ENCODE peak calls at places on chromosomes 6 and 20, in ten cellular contexts. E, H, W, S, F, C, K, N, B and T are unnamed samples.

GRCh38 chr6:75525682-75526081 is 32.1 kb upstream of the FILIP1 start:
- DNase-seq in E (no peak), H (no peak), W (no peak), S (no peak), F (no peak), C (no peak), K (no peak), N (no peak), B (no peak), T (no peak)

GRCh38 chr6:88166493-88166900 is 350 bp upstream of the CNR1 start:
- DNase-seq in E (no peak), H (no peak), W (no peak), S (peak; percentile 89), F (no peak), C (no peak), K (no peak), N (no peak), B (no peak), T (peak; percentile 21)

GRCh38 chr20:62804021-62804631 is 509 bp upstream of the OGFR start:
- DNase-seq in E (no peak), H (no peak), W (no peak), S (no peak), F (no peak), C (no peak), K (peak; percentile 67), N (no peak), B (no peak), T (peak; percentile 64)

GRCh38 chr6:686528-686927 is 6.4 kb downstream of the EXOC2 start:
- DNase-seq in E (no peak), H (no peak), W (no peak), S (no peak), F (no peak), C (no peak), K (peak; percentile 42), N (no peak), B (no peak), T (no peak)

GRCh38 chr6:108630050-108630714 is 69.5 kb downstream of the FOXO3 start:
- DNase-seq in E (no peak), H (no peak), W (no peak), S (no peak), F (no peak), C (no peak), K (no peak), N (no peak), B (no peak), T (no peak)

GRCh38 chr20:45029884-45030283 is 63.6 kb downstream of the STK4 start:
- DNase-seq in E (no peak), H (no peak), W (no peak), S (no peak), F (no peak), C (no peak), K (no peak), N (no peak), B (no peak), T (no peak)

GRCh38 chr6:154458565-154459475 is 51.7 kb downstream of the CNKSR3 start:
- DNase-seq in E (no peak), H (no peak), W (no peak), S (no peak), F (no peak), C (no peak), K (no peak), N (no peak), B (no peak), T (no peak)

GRCh38 chr20:44326391-44327159 is 10.3 kb upstream of the R3HDML start:
- DNase-seq in E (no peak), H (no peak), W (no peak), S (peak; percentile 84), F (no peak), C (no peak), K (no peak), N (no peak), B (no peak), T (no peak)

GRCh38 chr20:25587536-25587935 is 2.2 kb upstream of the NINL start:
- DNase-seq in E (no peak), H (no peak), W (no peak), S (no peak), F (no peak), C (no peak), K (no peak), N (no peak), B (no peak), T (no peak)

GRCh38 chr20:25588491-25588890 is 3.2 kb upstream of the NINL start:
- DNase-seq in E (no peak), H (no peak), W (no peak), S (no peak), F (no peak), C (no peak), K (no peak), N (no peak), B (no peak), T (no peak)

GRCh38 chr20:25586877-25587276 is 1.5 kb upstream of the NINL start:
- DNase-seq in E (no peak), H (no peak), W (no peak), S (no peak), F (no peak), C (peak; percentile 26), K (no peak), N (no peak), B (no peak), T (no peak)

GRCh38 chr20:25580711-25581110 is 4.6 kb downstream of the NINL start:
- DNase-seq in E (peak; percentile 47), H (no peak), W (no peak), S (no peak), F (no peak), C (no peak), K (no peak), N (no peak), B (no peak), T (no peak)

GRCh38 chr20:25584905-25585704 is at the start of gene NINL:
- DNase-seq in E (peak; percentile 63), H (peak; percentile 78), W (no peak), S (peak; percentile 93), F (peak; percentile 47), C (peak; percentile 85), K (peak; percentile 82), N (peak; percentile 47), B (no peak), T (peak; percentile 83)
- TF ChIP-seq POLR2A in E (no peak), H (no peak), W (no peak), S (peak; percentile 70), F (peak; percentile 30), C (peak; percentile 89), K (peak; percentile 96), N (peak; percentile 89), B (peak; percentile 30), T (peak; percentile 59)

GRCh38 chr6:52233975-52234823 is 10.1 kb downstream of the IL17F start:
- DNase-seq in E (peak; percentile 53), H (no peak), W (no peak), S (no peak), F (peak; percentile 24), C (peak; percentile 59), K (peak; percentile 68), N (peak; percentile 25), B (no peak), T (no peak)

GRCh38 chr6:52231411-52232127 is 12.7 kb downstream of the IL17F start:
- DNase-seq in E (no peak), H (no peak), W (no peak), S (no peak), F (no peak), C (no peak), K (no peak), N (no peak), B (peak; percentile 55), T (no peak)

GRCh38 chr6:52227495-52227894 is 16.8 kb downstream of the IL17F start:
- DNase-seq in E (no peak), H (no peak), W (no peak), S (no peak), F (no peak), C (no peak), K (no peak), N (no peak), B (peak; percentile 94), T (no peak)

GRCh38 chr6:52232990-52233389 is 11.3 kb downstream of the IL17F start:
- DNase-seq in E (no peak), H (no peak), W (no peak), S (no peak), F (no peak), C (no peak), K (no peak), N (no peak), B (no peak), T (no peak)

DNA sequence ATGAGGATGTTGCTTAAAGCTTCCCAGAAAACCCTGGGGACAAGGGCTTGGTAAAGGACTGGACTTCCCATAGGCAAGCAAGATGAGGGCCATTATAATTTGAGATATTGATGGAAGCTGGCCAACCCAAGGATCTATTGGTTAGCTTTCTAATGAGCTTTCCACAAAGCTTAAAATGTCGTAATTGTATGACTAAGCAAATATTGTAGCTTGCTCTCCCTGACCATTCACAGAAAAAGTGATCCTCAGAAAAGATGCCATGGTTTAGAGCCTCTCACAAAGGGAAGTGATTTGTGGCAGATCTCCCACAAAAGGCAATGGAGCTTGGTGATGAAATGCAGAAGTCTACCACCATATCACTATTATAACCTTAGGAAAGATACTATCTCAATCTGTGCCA is 13.6 kb downstream of the IL17F start:
- DNase-seq in E (no peak), H (no peak), W (no peak), S (no peak), F (no peak), C (no peak), K (no peak), N (no peak), B (no peak), T (no peak)
- TF ChIP-seq EP300 in E (no peak), H (no peak), W (no peak), S (no peak), F (no peak), C (no peak), K (no peak), N (no peak), B (no peak), T (no peak)

GRCh38 chr6:10531513-10531912 is 10.4 kb downstream of the GCNT2 start:
- DNase-seq in E (no peak), H (no peak), W (no peak), S (no peak), F (no peak), C (no peak), K (no peak), N (no peak), B (no peak), T (no peak)

GRCh38 chr6:10531942-10532341 is 10.8 kb downstream of the GCNT2 start:
- DNase-seq in E (no peak), H (no peak), W (no peak), S (no peak), F (no peak), C (no peak), K (no peak), N (no peak), B (no peak), T (no peak)

GRCh38 chr6:10528170-10528981 is 7.2 kb downstream of the GCNT2 start:
- DNase-seq in E (peak; percentile 74), H (no peak), W (no peak), S (no peak), F (peak; percentile 67), C (peak; percentile 74), K (peak; percentile 94), N (no peak), B (peak; percentile 72), T (no peak)

GRCh38 chr6:10532392-10532791 is 11.2 kb downstream of the GCNT2 start:
- DNase-seq in E (no peak), H (no peak), W (no peak), S (no peak), F (no peak), C (no peak), K (no peak), N (no peak), B (no peak), T (no peak)

GRCh38 chr6:10529231-10529801 is 8.2 kb downstream of the GCNT2 start:
- DNase-seq in E (peak; percentile 71), H (no peak), W (no peak), S (no peak), F (no peak), C (no peak), K (peak; percentile 42), N (no peak), B (no peak), T (no peak)
- TF ChIP-seq POLR2A in E (no peak), H (no peak), W (no peak), S (peak; percentile 45), F (no peak), C (no peak), K (no peak), N (no peak), B (peak; percentile 22), T (no peak)

GRCh38 chr6:48610846-48611245 is 499.8 kb upstream of the PTCHD4 start:
- DNase-seq in E (no peak), H (no peak), W (no peak), S (no peak), F (no peak), C (no peak), K (no peak), N (no peak), B (no peak), T (no peak)
- TF ChIP-seq EP300 in E (no peak), H (no peak), W (no peak), S (no peak), F (no peak), C (no peak), K (no peak), N (no peak), B (no peak), T (no peak)